ENCODE peak calls at places on chromosomes 3 and 15, in seven cellular contexts. C, Z, P, L, S, M and A are unnamed samples.

GRCh38 chr15:29921130-29921601 is 98.9 kb upstream of the TJP1 start:
- DNase-seq in C (no peak), Z (no peak), P (peak), L (peak), S (no peak), M (no peak), A (no peak)

GRCh38 chr15:70432924-70433500 is 330.3 kb downstream of the UACA start:
- DNase-seq in C (no peak), Z (no peak), P (no peak), L (no peak), S (peak), M (no peak), A (no peak)

GRCh38 chr3:140529558-140529957 is 148.3 kb upstream of the TRIM42 start:
- DNase-seq in C (no peak), Z (no peak), P (no peak), L (peak), S (no peak), M (no peak), A (no peak)

GRCh38 chr3:187746059-187746453 is 788 bp upstream of the BCL6 start:
- DNase-seq in C (no peak), Z (no peak), P (no peak), L (no peak), S (no peak), M (no peak), A (no peak)

GRCh38 chr15:84982301-84982920 is 755 bp downstream of the PDE8A start:
- DNase-seq in C (no peak), Z (no peak), P (peak), L (peak), S (peak), M (peak), A (no peak)

GRCh38 chr3:12993623-12994356 is 79.4 kb downstream of the IQSEC1 start:
- DNase-seq in C (no peak), Z (no peak), P (peak), L (peak), S (no peak), M (peak), A (peak)

GRCh38 chr15:59453474-59454215 is 15.7 kb downstream of the FAM81A start:
- DNase-seq in C (no peak), Z (no peak), P (no peak), L (no peak), S (no peak), M (no peak), A (no peak)

GRCh38 chr15:31508656-31509055 is 182.0 kb downstream of the KLF13 start:
- DNase-seq in C (no peak), Z (no peak), P (no peak), L (no peak), S (peak), M (no peak), A (no peak)

GRCh38 chr15:34437687-34438086 is at the start of gene GOLGA8A:
- DNase-seq in C (no peak), Z (peak), P (peak), L (peak), S (no peak), M (peak), A (peak)

GRCh38 chr3:154728285-154728684 is 298.3 kb upstream of the GPR149 start:
- DNase-seq in C (no peak), Z (no peak), P (no peak), L (no peak), S (no peak), M (no peak), A (no peak)

GRCh38 chr3:141378556-141378955 is 10.3 kb downstream of the ZBTB38 start:
- DNase-seq in C (no peak), Z (no peak), P (no peak), L (no peak), S (no peak), M (no peak), A (no peak)

GRCh38 chr3:165669967-165670366 is 167.3 kb downstream of the BCHE start:
- DNase-seq in C (no peak), Z (peak), P (no peak), L (peak), S (no peak), M (no peak), A (no peak)

GRCh38 chr3:41688595-41689380 is 273.1 kb downstream of the ULK4 start:
- DNase-seq in C (no peak), Z (peak), P (no peak), L (peak), S (no peak), M (no peak), A (no peak)

GRCh38 chr15:62612771-62613170 is 429.8 kb upstream of the TPM1 start:
- DNase-seq in C (no peak), Z (peak), P (no peak), L (no peak), S (no peak), M (no peak), A (no peak)

GRCh38 chr15:91186892-91187644 is 87.0 kb downstream of the SV2B start:
- DNase-seq in C (no peak), Z (peak), P (peak), L (peak), S (no peak), M (no peak), A (no peak)

GRCh38 chr3:186406669-186407635 is 44.9 kb upstream of the DGKG start:
- DNase-seq in C (no peak), Z (no peak), P (no peak), L (no peak), S (no peak), M (peak), A (no peak)

GRCh38 chr15:40380636-40381035 is 1.9 kb upstream of the KNSTRN start:
- DNase-seq in C (no peak), Z (no peak), P (no peak), L (no peak), S (no peak), M (no peak), A (no peak)

GRCh38 chr3:53009826-53010539 is 35.9 kb downstream of the SFMBT1 start:
- DNase-seq in C (no peak), Z (no peak), P (no peak), L (no peak), S (no peak), M (no peak), A (no peak)